ENCODE peak calls at places on chromosomes 4 and X, in six cellular contexts. One of them, this sample, is unnamed. For H3K9me2, the result is how much of the 10 kb centered on the place peaks cover.

GRCh38 chr4:54230479-54231418 is 1.7 kb downstream of the PDGFRA start:
- DNase-seq in PC-3: no peak
- DNase-seq in Karpas-422: no peak
- DNase-seq in MM.1S: no peak
- DNase-seq in HCT116: no peak
- DNase-seq in SK-N-SH: peak
- DNase-seq in this sample: peak

GRCh38 chrX:15202458-15203177 is 67.3 kb downstream of the ASB9 start:
- DNase-seq in Karpas-422: no peak
- DNase-seq in PC-3: peak
- DNase-seq in HCT116: no peak
- DNase-seq in MM.1S: no peak
- DNase-seq in SK-N-SH: no peak
- DNase-seq in this sample: peak

GRCh38 chr4:146381263-146381872 is 140.4 kb downstream of the SLC10A7 start:
- DNase-seq in Karpas-422: no peak
- DNase-seq in SK-N-SH: peak
- DNase-seq in MM.1S: no peak
- DNase-seq in HCT116: no peak
- DNase-seq in PC-3: no peak
- DNase-seq in this sample: no peak

GRCh38 chrX:137044893-137045292 is 11.1 kb upstream of the GPR101 start:
- DNase-seq in HCT116: no peak
- DNase-seq in SK-N-SH: no peak
- DNase-seq in MM.1S: no peak
- DNase-seq in PC-3: no peak
- DNase-seq in Karpas-422: no peak
- DNase-seq in this sample: no peak

GRCh38 chrX:46686003-46686645 is 72.8 kb downstream of the SLC9A7 start:
- DNase-seq in HCT116: peak
- DNase-seq in Karpas-422: peak
- DNase-seq in MM.1S: peak
- DNase-seq in SK-N-SH: peak
- DNase-seq in PC-3: peak
- DNase-seq in this sample: peak

GRCh38 chr4:94410678-94411206 is 41.0 kb upstream of the PDLIM5 start:
- DNase-seq in SK-N-SH: no peak
- DNase-seq in PC-3: peak
- DNase-seq in MM.1S: no peak
- DNase-seq in Karpas-422: peak
- DNase-seq in HCT116: no peak
- DNase-seq in this sample: peak

GRCh38 chr4:1404573-1405248 is 1.5 kb downstream of the NKX1-1 start:
- DNase-seq in PC-3: no peak
- DNase-seq in HCT116: no peak
- DNase-seq in Karpas-422: no peak
- DNase-seq in SK-N-SH: peak
- DNase-seq in MM.1S: no peak
- DNase-seq in this sample: no peak

GRCh38 chr4:143642611-143643010 is 57.9 kb downstream of the FREM3 start:
- DNase-seq in HCT116: no peak
- DNase-seq in PC-3: no peak
- DNase-seq in SK-N-SH: no peak
- DNase-seq in MM.1S: no peak
- DNase-seq in Karpas-422: no peak
- DNase-seq in this sample: no peak

GRCh38 chrX:45758738-45759397 is 558.2 kb upstream of the DIPK2B start:
- DNase-seq in MM.1S: peak
- DNase-seq in Karpas-422: no peak
- DNase-seq in PC-3: peak
- DNase-seq in HCT116: no peak
- DNase-seq in SK-N-SH: no peak
- DNase-seq in this sample: peak

GRCh38 chr4:161829631-161830030 is 334.2 kb downstream of the FSTL5 start:
- DNase-seq in PC-3: no peak
- DNase-seq in MM.1S: no peak
- DNase-seq in SK-N-SH: no peak
- DNase-seq in HCT116: no peak
- DNase-seq in Karpas-422: no peak
- DNase-seq in this sample: no peak

GRCh38 chr4:126778348-126778747 is 854.4 kb upstream of the INTU start:
- DNase-seq in SK-N-SH: no peak
- DNase-seq in MM.1S: no peak
- DNase-seq in PC-3: peak
- DNase-seq in HCT116: peak
- DNase-seq in Karpas-422: no peak
- DNase-seq in this sample: peak

GRCh38 chrX:39162322-39162721 is 361.1 kb downstream of the MID1IP1 start:
- DNase-seq in SK-N-SH: no peak
- DNase-seq in HCT116: no peak
- DNase-seq in PC-3: no peak
- DNase-seq in MM.1S: no peak
- DNase-seq in Karpas-422: no peak
- DNase-seq in this sample: no peak

GRCh38 chrX:41600266-41600665 is 88.5 kb upstream of the GPR34 start:
- DNase-seq in PC-3: no peak
- DNase-seq in HCT116: no peak
- DNase-seq in Karpas-422: no peak
- DNase-seq in MM.1S: no peak
- DNase-seq in SK-N-SH: no peak
- DNase-seq in this sample: peak

GRCh38 chr4:3200423-3201090 is 48.4 kb upstream of the MSANTD1 start:
- DNase-seq in Karpas-422: no peak
- DNase-seq in MM.1S: no peak
- DNase-seq in HCT116: no peak
- DNase-seq in SK-N-SH: no peak
- DNase-seq in PC-3: no peak
- DNase-seq in this sample: no peak

GRCh38 chr4:26015133-26015651 is 101.2 kb downstream of the SMIM20 start:
- DNase-seq in MM.1S: no peak
- DNase-seq in SK-N-SH: no peak
- DNase-seq in PC-3: no peak
- DNase-seq in Karpas-422: no peak
- DNase-seq in HCT116: no peak
- DNase-seq in this sample: peak

GRCh38 chr4:770022-770421 is 55.9 kb downstream of the CPLX1 start:
- DNase-seq in HCT116: no peak
- DNase-seq in Karpas-422: no peak
- DNase-seq in MM.1S: no peak
- DNase-seq in SK-N-SH: no peak
- DNase-seq in PC-3: no peak
- DNase-seq in this sample: peak

GRCh38 chrX:37871626-37872302 is 24.4 kb upstream of the DYNLT3 start:
- DNase-seq in PC-3: peak
- DNase-seq in SK-N-SH: no peak
- DNase-seq in HCT116: peak
- DNase-seq in MM.1S: no peak
- DNase-seq in Karpas-422: no peak
- DNase-seq in this sample: peak

GRCh38 chr4:186702297-186702696 is 21.4 kb downstream of the FAT1 start:
- DNase-seq in Karpas-422: no peak
- DNase-seq in MM.1S: no peak
- DNase-seq in SK-N-SH: no peak
- DNase-seq in HCT116: no peak
- DNase-seq in PC-3: no peak
- DNase-seq in this sample: no peak

GRCh38 chr4:186700746-186701145 is 22.9 kb downstream of the FAT1 start:
- DNase-seq in SK-N-SH: no peak
- DNase-seq in PC-3: peak
- DNase-seq in MM.1S: no peak
- DNase-seq in HCT116: no peak
- DNase-seq in Karpas-422: no peak
- DNase-seq in this sample: peak

GRCh38 chr4:186701788-186702187 is 21.9 kb downstream of the FAT1 start:
- DNase-seq in PC-3: no peak
- DNase-seq in HCT116: no peak
- DNase-seq in MM.1S: no peak
- DNase-seq in SK-N-SH: no peak
- DNase-seq in Karpas-422: no peak
- DNase-seq in this sample: no peak

GRCh38 chr4:186699881-186700397 is 23.7 kb downstream of the FAT1 start:
- DNase-seq in MM.1S: no peak
- DNase-seq in SK-N-SH: no peak
- DNase-seq in HCT116: no peak
- DNase-seq in PC-3: no peak
- DNase-seq in Karpas-422: no peak
- DNase-seq in this sample: no peak

DNA sequence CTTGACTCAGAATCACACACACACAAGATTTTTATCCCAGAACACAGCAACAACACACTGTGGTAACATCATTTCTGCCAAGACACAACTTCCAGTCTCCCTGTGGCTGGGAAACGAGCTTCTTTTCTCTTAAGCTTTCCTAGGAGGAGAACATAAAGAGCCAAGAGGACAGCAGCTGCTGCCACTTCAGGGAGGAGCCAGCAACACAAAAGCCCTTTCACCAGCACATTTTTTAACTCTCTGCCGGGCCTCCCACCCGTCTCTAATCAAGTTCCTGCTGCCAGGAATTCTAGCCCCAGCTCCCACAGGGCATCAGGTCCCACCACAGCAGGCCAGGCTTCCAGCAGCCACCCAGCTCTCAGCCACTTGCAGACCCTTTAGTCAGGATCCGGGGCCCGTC is 22.4 kb downstream of the FAT1 start:
- DNase-seq in HCT116: no peak
- DNase-seq in SK-N-SH: no peak
- DNase-seq in PC-3: no peak
- DNase-seq in MM.1S: no peak
- DNase-seq in Karpas-422: no peak
- DNase-seq in this sample: peak
- H3K9ac ChIP-seq in HCT116: no peak
- H3K9ac ChIP-seq in SK-N-SH: no peak
- H3K9ac ChIP-seq in PC-3: no peak
- H3K9ac ChIP-seq in MM.1S: no peak
- H3K9ac ChIP-seq in Karpas-422: no peak
- H3K9ac ChIP-seq in this sample: peak

GRCh38 chr4:99947608-99948007 is 1.2 kb upstream of the DNAJB14 start:
- DNase-seq in Karpas-422: peak
- DNase-seq in HCT116: no peak
- DNase-seq in SK-N-SH: no peak
- DNase-seq in MM.1S: no peak
- DNase-seq in PC-3: no peak
- DNase-seq in this sample: peak
- H3K27ac ChIP-seq in Karpas-422: peak
- H3K27ac ChIP-seq in HCT116: peak
- H3K27ac ChIP-seq in SK-N-SH: peak
- H3K27ac ChIP-seq in MM.1S: peak
- H3K27ac ChIP-seq in PC-3: peak
- H3K27ac ChIP-seq in this sample: peak

DNA sequence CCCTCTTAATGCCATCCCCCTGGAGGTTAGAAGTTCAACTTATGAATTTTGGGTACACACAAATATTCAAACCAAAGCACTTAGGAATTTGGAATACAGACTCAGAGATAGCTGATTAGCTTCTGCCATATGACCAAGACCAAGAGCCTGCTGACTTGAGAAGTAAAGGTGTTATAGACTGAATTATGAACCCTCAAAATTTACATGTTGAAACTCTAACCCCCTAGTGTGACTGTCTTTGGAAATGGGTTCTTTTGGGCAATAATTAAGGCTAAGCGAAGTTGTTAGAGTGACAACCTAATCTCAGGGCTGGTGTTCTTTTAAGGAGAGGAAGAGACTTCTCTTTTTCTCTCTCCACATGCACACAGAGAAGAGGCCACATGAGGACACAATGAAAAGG is 151.2 kb downstream of the COX18 start:
- DNase-seq in PC-3: no peak
- DNase-seq in MM.1S: no peak
- DNase-seq in Karpas-422: no peak
- DNase-seq in SK-N-SH: no peak
- DNase-seq in HCT116: no peak
- DNase-seq in this sample: no peak
- H3K9me2 ChIP-seq in PC-3: under half
- H3K9me2 ChIP-seq in MM.1S: under half
- H3K9me2 ChIP-seq in Karpas-422: under half
- H3K9me2 ChIP-seq in SK-N-SH: under half
- H3K9me2 ChIP-seq in HCT116: under half
- H3K9me2 ChIP-seq in this sample: under half

GRCh38 chr4:118398226-118399090 is 45.7 kb upstream of the PRSS12 start:
- DNase-seq in HCT116: no peak
- DNase-seq in SK-N-SH: no peak
- DNase-seq in MM.1S: peak
- DNase-seq in Karpas-422: no peak
- DNase-seq in PC-3: no peak
- DNase-seq in this sample: no peak

GRCh38 chr4:118395057-118395679 is 42.4 kb upstream of the PRSS12 start:
- DNase-seq in Karpas-422: no peak
- DNase-seq in PC-3: no peak
- DNase-seq in MM.1S: no peak
- DNase-seq in HCT116: no peak
- DNase-seq in SK-N-SH: no peak
- DNase-seq in this sample: no peak

GRCh38 chr4:118396881-118397666 is 44.3 kb upstream of the PRSS12 start:
- DNase-seq in PC-3: no peak
- DNase-seq in MM.1S: no peak
- DNase-seq in Karpas-422: no peak
- DNase-seq in SK-N-SH: no peak
- DNase-seq in HCT116: no peak
- DNase-seq in this sample: no peak

DNA sequence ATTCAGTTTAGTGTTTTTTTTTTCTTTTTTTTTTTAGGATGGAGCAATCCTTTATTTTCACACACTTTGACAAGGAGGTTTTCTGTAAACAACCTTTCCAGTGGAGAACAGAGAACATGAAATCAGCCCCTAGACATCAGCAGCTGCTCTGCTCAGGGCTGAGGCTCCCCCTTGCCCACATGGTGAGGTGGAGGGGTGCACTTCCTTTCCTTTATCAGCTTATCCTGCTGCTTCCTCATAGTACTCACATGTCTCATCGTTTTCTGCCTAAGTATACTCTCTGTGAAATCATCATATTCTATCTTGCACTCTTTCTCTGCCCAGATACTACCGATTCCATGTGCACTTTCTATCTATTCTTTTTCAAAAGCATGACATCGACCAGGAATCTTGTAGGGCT is 47.6 kb upstream of the PRSS12 start:
- DNase-seq in HCT116: no peak
- DNase-seq in PC-3: no peak
- DNase-seq in Karpas-422: no peak
- DNase-seq in MM.1S: no peak
- DNase-seq in SK-N-SH: no peak
- DNase-seq in this sample: no peak
- H3K9ac ChIP-seq in HCT116: no peak
- H3K9ac ChIP-seq in PC-3: no peak
- H3K9ac ChIP-seq in Karpas-422: no peak
- H3K9ac ChIP-seq in MM.1S: no peak
- H3K9ac ChIP-seq in SK-N-SH: no peak
- H3K9ac ChIP-seq in this sample: no peak

This sample was measured in GM23248.